ENCODE peak calls at places on chromosome 19, in four cellular contexts. I is transverse colon, E is uterus, Q is PC-3. R is an unnamed sample. For H3K4me1, H3K9me3 and H3K27me3, the result is how much of the 10 kb centered on the place peaks cover.

GRCh38 chr19:19319725-19320361 is 466 bp downstream of the SUGP1 start:
- DNase-seq in Q (no peak), I (peak), E (no peak), R (no peak)

GRCh38 chr19:42255766-42256750 is 1.1 kb upstream of the ERF start:
- DNase-seq in Q (peak), E (peak), I (no peak), R (peak)

GRCh38 chr19:55461974-55462628 is 659 bp upstream of the ISOC2 start:
- DNase-seq in Q (peak), I (no peak), E (no peak), R (no peak)

GRCh38 chr19:17205237-17206140 is 9.7 kb upstream of the USE1 start:
- DNase-seq in E (no peak), I (peak), Q (peak), R (peak)

GRCh38 chr19:1780272-1780957 is 27.1 kb downstream of the ONECUT3 start:
- DNase-seq in Q (peak), E (no peak), I (no peak), R (no peak)

GRCh38 chr19:29845576-29846176 is 33.9 kb downstream of the CCNE1 start:
- DNase-seq in E (no peak), Q (no peak), I (peak), R (peak)

GRCh38 chr19:38671654-38672053 is 24.2 kb downstream of the ACTN4 start:
- DNase-seq in E (no peak), I (no peak), Q (no peak), R (no peak)

GRCh38 chr19:1410136-1410786 is 2.9 kb downstream of the DAZAP1 start:
- DNase-seq in Q (peak), I (no peak), E (no peak), R (no peak)

GRCh38 chr19:52963229-52963760 is 614 bp upstream of the ZNF816 start:
- DNase-seq in I (peak), Q (no peak), E (no peak), R (no peak)

GRCh38 chr19:5041168-5042038 is 72.5 kb downstream of the KDM4B start:
- DNase-seq in E (no peak), Q (no peak), I (no peak), R (no peak)

GRCh38 chr19:48668761-48669160 is 4.1 kb downstream of the NTN5 start:
- DNase-seq in E (no peak), Q (no peak), I (no peak), R (no peak)

GRCh38 chr19:2041686-2042484 is 9.2 kb downstream of the MKNK2 start:
- DNase-seq in Q (peak), I (peak), E (peak), R (peak)

GRCh38 chr19:50626796-50627195 is 12.9 kb downstream of the SYT3 start:
- DNase-seq in I (no peak), Q (no peak), E (no peak), R (no peak)

GRCh38 chr19:54137913-54138776 is 583 bp downstream of the CNOT3 start:
- DNase-seq in E (peak), I (peak), Q (no peak), R (no peak)

GRCh38 chr19:49690656-49691242 is at the start of gene CPT1C:
- DNase-seq in E (peak), Q (peak), I (peak), R (peak)

GRCh38 chr19:5627395-5627904 is 4.6 kb downstream of the SAFB start:
- DNase-seq in Q (no peak), E (no peak), I (peak), R (no peak)

GRCh38 chr19:43997631-43998290 is 5.0 kb upstream of the ZNF230 start:
- DNase-seq in E (no peak), Q (no peak), I (no peak), R (no peak)

GRCh38 chr19:5313307-5313706 is 27.3 kb downstream of the PTPRS start:
- DNase-seq in I (no peak), Q (no peak), E (no peak), R (no peak)

GRCh38 chr19:18053571-18054219 is 33.0 kb downstream of the IL12RB1 start:
- DNase-seq in E (no peak), Q (peak), I (no peak), R (no peak)

GRCh38 chr19:41744850-41745249 is 10.5 kb upstream of the CEACAM6 start:
- DNase-seq in E (no peak), Q (no peak), I (peak), R (no peak)

GRCh38 chr19:1618157-1619093 is 13.2 kb upstream of the UQCR11 start:
- DNase-seq in Q (peak), E (no peak), I (peak), R (peak)

GRCh38 chr19:33301900-33302174 is 497 bp downstream of the CEBPA start:
- DNase-seq in E (no peak), Q (no peak), I (no peak), R (no peak)
- H3K4me1 ChIP-seq in E (under half), Q (under half), I (under half), R (half or more)

GRCh38 chr19:7917292-7918061 is 2.7 kb upstream of the SNAPC2 start:
- DNase-seq in Q (peak), E (peak), I (peak), R (peak)
- H3K9me3 ChIP-seq in Q (under half), E (under half), I (under half), R (under half)

GRCh38 chr19:45107621-45108170 is 14.7 kb downstream of the PPP1R37 start:
- DNase-seq in Q (no peak), I (no peak), E (no peak), R (no peak)
- H3K27me3 ChIP-seq in Q (under half), I (under half), E (under half), R (under half)

DNA sequence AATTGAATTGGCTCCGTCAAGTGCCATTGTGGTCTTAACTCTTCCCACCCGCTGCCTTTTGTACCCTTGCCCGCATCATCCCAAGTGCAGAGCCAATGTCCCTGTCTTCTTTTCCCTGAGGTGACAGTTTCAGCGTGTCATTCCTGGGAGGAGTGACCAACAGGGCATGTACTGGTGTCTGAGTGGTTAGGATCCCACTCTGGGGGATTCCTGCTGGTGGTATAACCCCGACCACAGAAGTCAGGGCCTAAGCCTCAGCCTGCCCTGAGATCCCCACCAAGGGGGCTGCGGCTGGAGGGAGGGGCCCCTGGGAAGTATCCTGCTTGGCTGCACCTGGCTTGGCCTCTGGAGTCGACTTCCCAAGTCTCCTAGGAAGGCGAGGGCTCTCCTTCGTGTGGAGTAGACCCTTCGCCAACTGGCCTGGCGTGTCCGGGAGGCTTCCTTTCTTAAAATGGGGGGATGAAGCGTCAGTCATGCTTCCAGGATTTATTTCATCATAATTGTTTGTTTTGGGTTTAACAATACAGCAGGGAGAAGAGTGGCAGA is 40.6 kb downstream of the NFIX start:
- DNase-seq in I (no peak), Q (no peak), E (no peak), R (no peak)
- H3K4me1 ChIP-seq in I (half or more), Q (half or more), E (half or more), R (under half)

DNA sequence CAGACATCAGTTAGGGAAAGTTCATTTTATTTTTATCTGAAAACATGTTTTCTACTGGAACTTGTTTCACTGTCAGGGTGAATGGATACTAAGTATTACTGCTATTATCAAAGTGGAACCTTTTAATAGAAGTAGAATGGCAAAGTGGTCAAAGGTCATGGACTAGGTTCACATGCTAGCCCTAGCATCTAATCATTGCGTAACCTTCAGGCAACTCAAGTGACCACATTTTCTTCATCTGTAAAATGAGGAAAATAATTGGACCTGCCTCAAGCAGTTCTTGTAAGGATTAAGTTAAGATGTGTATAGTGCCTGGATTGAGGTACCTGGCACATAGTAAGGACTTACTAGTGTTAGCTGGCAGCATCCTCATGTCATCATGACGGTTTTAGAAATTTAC is 5.0 kb downstream of the ZFP28 start:
- DNase-seq in Q (no peak), I (no peak), E (no peak), R (no peak)
- H3K9me3 ChIP-seq in Q (half or more), I (half or more), E (under half), R (under half)

GRCh38 chr19:35937345-35938281 is 1.4 kb downstream of the LRFN3 start:
- DNase-seq in I (no peak), Q (no peak), E (no peak), R (no peak)
- H3K27me3 ChIP-seq in I (under half), Q (under half), E (under half), R (under half)

DNA sequence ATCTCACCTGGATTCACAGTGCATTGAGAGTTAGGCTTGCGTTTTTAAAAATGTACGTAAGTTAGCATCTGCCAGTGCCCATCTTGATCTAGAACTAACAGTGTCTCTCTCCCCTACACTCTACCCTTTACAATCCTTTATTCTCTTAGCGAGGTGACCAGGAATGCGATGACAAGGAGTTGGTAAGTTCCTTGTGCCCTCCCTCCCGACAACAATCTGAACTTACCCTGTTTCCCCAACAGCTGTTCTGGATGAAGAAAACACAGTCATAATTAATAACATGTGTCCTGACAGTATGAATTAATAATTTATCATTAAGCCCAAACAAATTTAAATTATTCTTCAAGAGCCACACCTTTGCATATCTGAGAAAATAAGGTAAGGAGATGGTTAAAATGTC is 6.3 kb downstream of the TSHZ3 start:
- DNase-seq in E (no peak), I (no peak), Q (no peak), R (no peak)
- H3K4me1 ChIP-seq in E (under half), I (under half), Q (under half), R (under half)

R was measured in Caco-2.